ENCODE peak calls at places on chromosomes 4 and X, in eight cellular contexts. One of them, this sample, is unnamed.

GRCh38 chr4:183256756-183257385 is 63.2 kb downstream of the CLDN22 start:
- DNase-seq in dorsolateral prefrontal cortex: no peak
- DNase-seq in astrocyte of the spinal cord: peak
- DNase-seq in psoas muscle: peak
- DNase-seq in PC-3: peak
- DNase-seq in heart left ventricle: peak
- DNase-seq in pancreas: peak
- DNase-seq in GM06990: peak
- DNase-seq in this sample: peak

GRCh38 chrX:148609766-148610698 is 109.6 kb downstream of the AFF2 start:
- DNase-seq in psoas muscle: no peak
- DNase-seq in astrocyte of the spinal cord: no peak
- DNase-seq in dorsolateral prefrontal cortex: no peak
- DNase-seq in heart left ventricle: no peak
- DNase-seq in GM06990: peak
- DNase-seq in PC-3: no peak
- DNase-seq in pancreas: no peak
- DNase-seq in this sample: no peak

GRCh38 chr4:55158957-55159356 is 33.6 kb upstream of the KDR start:
- DNase-seq in GM06990: no peak
- DNase-seq in pancreas: no peak
- DNase-seq in psoas muscle: no peak
- DNase-seq in heart left ventricle: no peak
- DNase-seq in PC-3: no peak
- DNase-seq in astrocyte of the spinal cord: no peak
- DNase-seq in dorsolateral prefrontal cortex: no peak
- DNase-seq in this sample: no peak

GRCh38 chr4:142218726-142219125 is 582.3 kb downstream of the IL15 start:
- DNase-seq in pancreas: no peak
- DNase-seq in heart left ventricle: no peak
- DNase-seq in psoas muscle: no peak
- DNase-seq in dorsolateral prefrontal cortex: no peak
- DNase-seq in GM06990: no peak
- DNase-seq in PC-3: no peak
- DNase-seq in astrocyte of the spinal cord: no peak
- DNase-seq in this sample: no peak

GRCh38 chrX:46179748-46180147 is 365.5 kb downstream of the ZNF674 start:
- DNase-seq in psoas muscle: no peak
- DNase-seq in astrocyte of the spinal cord: no peak
- DNase-seq in PC-3: no peak
- DNase-seq in heart left ventricle: no peak
- DNase-seq in pancreas: no peak
- DNase-seq in dorsolateral prefrontal cortex: no peak
- DNase-seq in GM06990: no peak
- DNase-seq in this sample: no peak

GRCh38 chrX:42732506-42732905 is 45.5 kb downstream of the PPP1R2C start:
- DNase-seq in PC-3: no peak
- DNase-seq in GM06990: no peak
- DNase-seq in heart left ventricle: peak
- DNase-seq in psoas muscle: no peak
- DNase-seq in dorsolateral prefrontal cortex: no peak
- DNase-seq in pancreas: peak
- DNase-seq in astrocyte of the spinal cord: no peak
- DNase-seq in this sample: no peak

GRCh38 chr4:44760142-44760898 is 34.0 kb upstream of the GNPDA2 start:
- DNase-seq in GM06990: no peak
- DNase-seq in pancreas: no peak
- DNase-seq in astrocyte of the spinal cord: peak
- DNase-seq in dorsolateral prefrontal cortex: no peak
- DNase-seq in psoas muscle: no peak
- DNase-seq in heart left ventricle: no peak
- DNase-seq in PC-3: peak
- DNase-seq in this sample: peak

GRCh38 chrX:153727108-153727931 is 2.7 kb downstream of the ABCD1 start:
- DNase-seq in astrocyte of the spinal cord: peak
- DNase-seq in pancreas: peak
- DNase-seq in PC-3: peak
- DNase-seq in GM06990: no peak
- DNase-seq in dorsolateral prefrontal cortex: peak
- DNase-seq in heart left ventricle: peak
- DNase-seq in psoas muscle: peak
- DNase-seq in this sample: no peak

GRCh38 chr4:17639136-17639535 is 24.7 kb downstream of the MED28 start:
- DNase-seq in GM06990: no peak
- DNase-seq in heart left ventricle: no peak
- DNase-seq in pancreas: no peak
- DNase-seq in psoas muscle: peak
- DNase-seq in astrocyte of the spinal cord: no peak
- DNase-seq in PC-3: no peak
- DNase-seq in dorsolateral prefrontal cortex: no peak
- DNase-seq in this sample: no peak

GRCh38 chrX:11606408-11606807 is 59.3 kb downstream of the ARHGAP6 start:
- DNase-seq in psoas muscle: no peak
- DNase-seq in dorsolateral prefrontal cortex: no peak
- DNase-seq in astrocyte of the spinal cord: no peak
- DNase-seq in heart left ventricle: no peak
- DNase-seq in PC-3: no peak
- DNase-seq in pancreas: no peak
- DNase-seq in GM06990: no peak
- DNase-seq in this sample: no peak

GRCh38 chrX:39973810-39974209 is 123.9 kb downstream of the BCOR start:
- DNase-seq in heart left ventricle: no peak
- DNase-seq in pancreas: no peak
- DNase-seq in dorsolateral prefrontal cortex: no peak
- DNase-seq in GM06990: no peak
- DNase-seq in PC-3: no peak
- DNase-seq in astrocyte of the spinal cord: no peak
- DNase-seq in psoas muscle: no peak
- DNase-seq in this sample: no peak

GRCh38 chr4:168852387-168852786 is 157.7 kb downstream of the CBR4 start:
- DNase-seq in astrocyte of the spinal cord: no peak
- DNase-seq in PC-3: no peak
- DNase-seq in GM06990: no peak
- DNase-seq in heart left ventricle: no peak
- DNase-seq in dorsolateral prefrontal cortex: no peak
- DNase-seq in pancreas: no peak
- DNase-seq in psoas muscle: no peak
- DNase-seq in this sample: peak

GRCh38 chr4:170420255-170420693 is 330.5 kb upstream of the AADAT start:
- DNase-seq in psoas muscle: no peak
- DNase-seq in pancreas: no peak
- DNase-seq in heart left ventricle: no peak
- DNase-seq in astrocyte of the spinal cord: no peak
- DNase-seq in GM06990: peak
- DNase-seq in dorsolateral prefrontal cortex: no peak
- DNase-seq in PC-3: peak
- DNase-seq in this sample: no peak

GRCh38 chr4:124710253-124710849 is 2.2 kb downstream of the ANKRD50 start:
- DNase-seq in astrocyte of the spinal cord: peak
- DNase-seq in heart left ventricle: no peak
- DNase-seq in pancreas: no peak
- DNase-seq in GM06990: no peak
- DNase-seq in PC-3: peak
- DNase-seq in dorsolateral prefrontal cortex: no peak
- DNase-seq in psoas muscle: no peak
- DNase-seq in this sample: no peak

GRCh38 chr4:123444298-123444731 is 47.7 kb downstream of the SPRY1 start:
- DNase-seq in GM06990: peak
- DNase-seq in heart left ventricle: no peak
- DNase-seq in dorsolateral prefrontal cortex: no peak
- DNase-seq in pancreas: no peak
- DNase-seq in psoas muscle: no peak
- DNase-seq in astrocyte of the spinal cord: no peak
- DNase-seq in PC-3: no peak
- DNase-seq in this sample: no peak

GRCh38 chr4:172168888-172169287 is 355.7 kb downstream of the GALNTL6 start:
- DNase-seq in psoas muscle: no peak
- DNase-seq in pancreas: no peak
- DNase-seq in PC-3: no peak
- DNase-seq in dorsolateral prefrontal cortex: no peak
- DNase-seq in astrocyte of the spinal cord: no peak
- DNase-seq in heart left ventricle: no peak
- DNase-seq in GM06990: no peak
- DNase-seq in this sample: no peak

DNA sequence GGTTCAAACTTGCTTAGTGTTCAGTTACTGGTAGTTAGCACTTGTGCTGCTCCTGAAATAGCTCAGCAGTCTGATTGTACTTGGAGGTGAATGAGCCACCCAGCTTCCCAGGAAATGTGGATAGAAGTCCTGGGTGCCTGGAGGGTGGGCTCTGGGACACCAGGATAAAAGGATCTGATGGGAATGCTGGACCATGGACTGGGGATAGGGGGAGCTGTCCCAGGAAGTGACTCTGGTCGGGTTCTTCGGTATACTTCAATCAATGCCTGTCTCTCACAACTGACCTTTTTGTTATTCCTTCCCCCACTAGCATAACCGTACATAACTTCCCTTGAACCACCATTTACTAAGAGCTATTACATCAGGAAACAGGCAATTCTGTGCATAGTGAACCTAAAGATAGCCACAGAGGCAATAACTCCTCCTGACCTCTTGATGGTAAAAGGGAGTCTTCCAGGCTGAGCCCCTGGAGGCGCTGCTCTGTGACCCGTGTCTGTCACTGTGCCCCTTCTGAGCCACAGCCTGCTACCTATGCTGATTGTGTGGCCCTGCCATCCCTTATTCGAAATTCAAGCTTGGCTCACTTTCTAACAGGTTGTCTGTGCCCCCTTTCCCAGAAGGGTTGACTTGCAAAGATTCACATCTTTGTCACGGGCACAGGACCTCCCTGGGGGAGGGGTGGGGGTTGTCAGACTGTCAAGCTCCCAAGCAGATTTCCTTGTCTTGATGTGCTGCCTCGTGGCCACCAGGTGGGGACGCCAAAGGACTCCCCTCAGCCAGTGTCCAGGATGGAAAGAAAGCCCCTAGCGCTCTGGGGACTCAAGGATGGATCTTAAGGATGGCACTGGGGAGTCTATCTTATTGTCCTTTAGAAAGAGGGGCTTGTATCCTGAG is 24.5 kb upstream of the WDR1 start:
- DNase-seq in heart left ventricle: no peak
- DNase-seq in astrocyte of the spinal cord: no peak
- DNase-seq in pancreas: no peak
- DNase-seq in psoas muscle: no peak
- DNase-seq in GM06990: no peak
- DNase-seq in PC-3: no peak
- DNase-seq in dorsolateral prefrontal cortex: no peak
- DNase-seq in this sample: no peak
- TF ChIP-seq CTCF in heart left ventricle: no peak
- TF ChIP-seq CTCF in astrocyte of the spinal cord: no peak
- TF ChIP-seq CTCF in pancreas: no peak
- TF ChIP-seq CTCF in psoas muscle: no peak
- TF ChIP-seq CTCF in GM06990: peak
- TF ChIP-seq CTCF in PC-3: peak
- TF ChIP-seq CTCF in dorsolateral prefrontal cortex: no peak
- TF ChIP-seq CTCF in this sample: peak

DNA sequence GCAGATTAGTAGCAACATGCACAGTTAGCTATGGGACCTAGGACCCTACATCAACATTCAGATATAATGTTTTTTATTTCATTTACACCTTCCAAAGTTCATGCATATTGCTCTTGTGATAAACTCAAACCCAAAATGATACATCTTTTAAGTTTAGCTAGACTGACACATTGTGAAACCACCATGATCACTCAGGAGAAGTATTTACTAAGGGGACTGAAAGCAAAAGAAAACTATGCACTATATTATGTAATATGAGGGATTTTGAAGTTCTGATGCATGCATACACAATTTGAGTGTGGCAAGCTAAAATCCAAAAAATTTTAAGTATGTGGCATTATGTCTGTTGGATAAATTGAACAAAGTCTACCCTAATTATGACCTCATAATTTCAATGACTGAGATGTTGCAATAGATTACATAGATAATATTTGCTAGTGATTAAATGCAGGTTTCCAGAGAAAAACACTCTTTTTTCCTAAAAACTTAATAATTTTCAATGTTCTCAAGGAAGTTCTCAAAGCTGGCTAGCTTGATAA is 914.8 kb upstream of the GRIA3 start:
- DNase-seq in pancreas: no peak
- DNase-seq in astrocyte of the spinal cord: no peak
- DNase-seq in dorsolateral prefrontal cortex: no peak
- DNase-seq in heart left ventricle: no peak
- DNase-seq in GM06990: no peak
- DNase-seq in PC-3: no peak
- DNase-seq in psoas muscle: no peak
- DNase-seq in this sample: no peak
- TF ChIP-seq CTCF in pancreas: no peak
- TF ChIP-seq CTCF in astrocyte of the spinal cord: no peak
- TF ChIP-seq CTCF in dorsolateral prefrontal cortex: no peak
- TF ChIP-seq CTCF in heart left ventricle: no peak
- TF ChIP-seq CTCF in GM06990: no peak
- TF ChIP-seq CTCF in PC-3: no peak
- TF ChIP-seq CTCF in psoas muscle: no peak
- TF ChIP-seq CTCF in this sample: no peak

GRCh38 chr4:53653484-53654053 is 62.3 kb upstream of the LNX1 start:
- DNase-seq in psoas muscle: no peak
- DNase-seq in GM06990: peak
- DNase-seq in heart left ventricle: no peak
- DNase-seq in astrocyte of the spinal cord: peak
- DNase-seq in PC-3: no peak
- DNase-seq in pancreas: peak
- DNase-seq in dorsolateral prefrontal cortex: no peak
- DNase-seq in this sample: no peak
- TF ChIP-seq CTCF in psoas muscle: no peak
- TF ChIP-seq CTCF in GM06990: peak
- TF ChIP-seq CTCF in heart left ventricle: peak
- TF ChIP-seq CTCF in astrocyte of the spinal cord: no peak
- TF ChIP-seq CTCF in PC-3: peak
- TF ChIP-seq CTCF in pancreas: no peak
- TF ChIP-seq CTCF in dorsolateral prefrontal cortex: no peak
- TF ChIP-seq CTCF in this sample: no peak

GRCh38 chrX:149903889-149904748 is 23.1 kb downstream of the MAGEA8 start:
- DNase-seq in dorsolateral prefrontal cortex: no peak
- DNase-seq in astrocyte of the spinal cord: peak
- DNase-seq in pancreas: no peak
- DNase-seq in PC-3: no peak
- DNase-seq in heart left ventricle: no peak
- DNase-seq in GM06990: no peak
- DNase-seq in psoas muscle: no peak
- DNase-seq in this sample: peak
- TF ChIP-seq CTCF in dorsolateral prefrontal cortex: no peak
- TF ChIP-seq CTCF in astrocyte of the spinal cord: peak
- TF ChIP-seq CTCF in pancreas: no peak
- TF ChIP-seq CTCF in PC-3: no peak
- TF ChIP-seq CTCF in heart left ventricle: no peak
- TF ChIP-seq CTCF in GM06990: no peak
- TF ChIP-seq CTCF in psoas muscle: no peak
- TF ChIP-seq CTCF in this sample: peak

This sample was measured in A673.